ENCODE peak calls at places on chromosome 1, in nine cellular contexts. One of them, this sample, is unnamed.

GRCh38 chr1:88678405-88678804 is 5.7 kb upstream of the PKN2 start:
- DNase-seq in upper lobe of right lung: no peak
- DNase-seq in stimulated activated CD4-positive, alpha-beta T cell treated with anti-CD3 and anti-CD28 coated beads, Interleukin-4, amount 100 ng/mL, for 1 hour: no peak
- DNase-seq in Calu3: no peak
- DNase-seq in HEK293T: no peak
- DNase-seq in kidney tubule cell: peak
- DNase-seq in stimulated activated CD8-positive, alpha-beta memory T cell treated with anti-CD3 and anti-CD28 coated beads, Interleukin-15, amount 100 ng/mL, for 4 hours: no peak
- DNase-seq in T-cell: no peak
- DNase-seq in ureter: no peak
- DNase-seq in this sample: no peak

GRCh38 chr1:55965981-55966461 is 613.3 kb downstream of the PLPP3 start:
- DNase-seq in upper lobe of right lung: no peak
- DNase-seq in stimulated activated CD4-positive, alpha-beta T cell treated with anti-CD3 and anti-CD28 coated beads, Interleukin-4, amount 100 ng/mL, for 1 hour: no peak
- DNase-seq in Calu3: no peak
- DNase-seq in HEK293T: no peak
- DNase-seq in kidney tubule cell: peak
- DNase-seq in stimulated activated CD8-positive, alpha-beta memory T cell treated with anti-CD3 and anti-CD28 coated beads, Interleukin-15, amount 100 ng/mL, for 4 hours: no peak
- DNase-seq in T-cell: no peak
- DNase-seq in ureter: no peak
- DNase-seq in this sample: no peak

GRCh38 chr1:51058863-51059262 is 43.2 kb upstream of the C1orf185 start:
- DNase-seq in upper lobe of right lung: no peak
- DNase-seq in stimulated activated CD4-positive, alpha-beta T cell treated with anti-CD3 and anti-CD28 coated beads, Interleukin-4, amount 100 ng/mL, for 1 hour: no peak
- DNase-seq in Calu3: peak
- DNase-seq in HEK293T: peak
- DNase-seq in kidney tubule cell: peak
- DNase-seq in stimulated activated CD8-positive, alpha-beta memory T cell treated with anti-CD3 and anti-CD28 coated beads, Interleukin-15, amount 100 ng/mL, for 4 hours: no peak
- DNase-seq in T-cell: no peak
- DNase-seq in ureter: no peak
- DNase-seq in this sample: no peak

GRCh38 chr1:94619731-94620130 is 78.2 kb upstream of the F3 start:
- DNase-seq in upper lobe of right lung: no peak
- DNase-seq in stimulated activated CD4-positive, alpha-beta T cell treated with anti-CD3 and anti-CD28 coated beads, Interleukin-4, amount 100 ng/mL, for 1 hour: no peak
- DNase-seq in Calu3: no peak
- DNase-seq in HEK293T: no peak
- DNase-seq in kidney tubule cell: peak
- DNase-seq in stimulated activated CD8-positive, alpha-beta memory T cell treated with anti-CD3 and anti-CD28 coated beads, Interleukin-15, amount 100 ng/mL, for 4 hours: no peak
- DNase-seq in T-cell: no peak
- DNase-seq in ureter: no peak
- DNase-seq in this sample: no peak

GRCh38 chr1:232422901-232423300 is 207.0 kb downstream of the SIPA1L2 start:
- DNase-seq in upper lobe of right lung: no peak
- DNase-seq in stimulated activated CD4-positive, alpha-beta T cell treated with anti-CD3 and anti-CD28 coated beads, Interleukin-4, amount 100 ng/mL, for 1 hour: no peak
- DNase-seq in Calu3: no peak
- DNase-seq in HEK293T: no peak
- DNase-seq in kidney tubule cell: no peak
- DNase-seq in stimulated activated CD8-positive, alpha-beta memory T cell treated with anti-CD3 and anti-CD28 coated beads, Interleukin-15, amount 100 ng/mL, for 4 hours: no peak
- DNase-seq in T-cell: no peak
- DNase-seq in ureter: no peak
- DNase-seq in this sample: no peak

GRCh38 chr1:53369761-53370160 is 41.9 kb upstream of the LRP8 start:
- DNase-seq in upper lobe of right lung: peak
- DNase-seq in stimulated activated CD4-positive, alpha-beta T cell treated with anti-CD3 and anti-CD28 coated beads, Interleukin-4, amount 100 ng/mL, for 1 hour: no peak
- DNase-seq in Calu3: no peak
- DNase-seq in HEK293T: no peak
- DNase-seq in kidney tubule cell: no peak
- DNase-seq in stimulated activated CD8-positive, alpha-beta memory T cell treated with anti-CD3 and anti-CD28 coated beads, Interleukin-15, amount 100 ng/mL, for 4 hours: no peak
- DNase-seq in T-cell: no peak
- DNase-seq in ureter: peak
- DNase-seq in this sample: no peak

GRCh38 chr1:216927111-216927510 is 203.9 kb upstream of the ESRRG start:
- DNase-seq in upper lobe of right lung: no peak
- DNase-seq in stimulated activated CD4-positive, alpha-beta T cell treated with anti-CD3 and anti-CD28 coated beads, Interleukin-4, amount 100 ng/mL, for 1 hour: no peak
- DNase-seq in Calu3: no peak
- DNase-seq in HEK293T: no peak
- DNase-seq in kidney tubule cell: no peak
- DNase-seq in stimulated activated CD8-positive, alpha-beta memory T cell treated with anti-CD3 and anti-CD28 coated beads, Interleukin-15, amount 100 ng/mL, for 4 hours: no peak
- DNase-seq in T-cell: no peak
- DNase-seq in ureter: no peak
- DNase-seq in this sample: no peak

GRCh38 chr1:112714313-112715263 is 544 bp downstream of the PPM1J start:
- DNase-seq in upper lobe of right lung: peak
- DNase-seq in stimulated activated CD4-positive, alpha-beta T cell treated with anti-CD3 and anti-CD28 coated beads, Interleukin-4, amount 100 ng/mL, for 1 hour: peak
- DNase-seq in Calu3: no peak
- DNase-seq in HEK293T: no peak
- DNase-seq in kidney tubule cell: no peak
- DNase-seq in stimulated activated CD8-positive, alpha-beta memory T cell treated with anti-CD3 and anti-CD28 coated beads, Interleukin-15, amount 100 ng/mL, for 4 hours: no peak
- DNase-seq in T-cell: no peak
- DNase-seq in ureter: no peak
- DNase-seq in this sample: no peak

GRCh38 chr1:29094954-29095353 is 28.7 kb downstream of the TMEM200B start:
- DNase-seq in upper lobe of right lung: no peak
- DNase-seq in stimulated activated CD4-positive, alpha-beta T cell treated with anti-CD3 and anti-CD28 coated beads, Interleukin-4, amount 100 ng/mL, for 1 hour: no peak
- DNase-seq in Calu3: no peak
- DNase-seq in HEK293T: no peak
- DNase-seq in kidney tubule cell: peak
- DNase-seq in stimulated activated CD8-positive, alpha-beta memory T cell treated with anti-CD3 and anti-CD28 coated beads, Interleukin-15, amount 100 ng/mL, for 4 hours: no peak
- DNase-seq in T-cell: no peak
- DNase-seq in ureter: no peak
- DNase-seq in this sample: no peak

GRCh38 chr1:195866383-195867222 is 741.6 kb downstream of the KCNT2 start:
- DNase-seq in upper lobe of right lung: no peak
- DNase-seq in stimulated activated CD4-positive, alpha-beta T cell treated with anti-CD3 and anti-CD28 coated beads, Interleukin-4, amount 100 ng/mL, for 1 hour: no peak
- DNase-seq in Calu3: no peak
- DNase-seq in HEK293T: no peak
- DNase-seq in kidney tubule cell: no peak
- DNase-seq in stimulated activated CD8-positive, alpha-beta memory T cell treated with anti-CD3 and anti-CD28 coated beads, Interleukin-15, amount 100 ng/mL, for 4 hours: no peak
- DNase-seq in T-cell: no peak
- DNase-seq in ureter: no peak
- DNase-seq in this sample: no peak

GRCh38 chr1:184427722-184428121 is 40.9 kb downstream of the C1orf21 start:
- DNase-seq in upper lobe of right lung: no peak
- DNase-seq in stimulated activated CD4-positive, alpha-beta T cell treated with anti-CD3 and anti-CD28 coated beads, Interleukin-4, amount 100 ng/mL, for 1 hour: no peak
- DNase-seq in Calu3: no peak
- DNase-seq in HEK293T: no peak
- DNase-seq in kidney tubule cell: no peak
- DNase-seq in stimulated activated CD8-positive, alpha-beta memory T cell treated with anti-CD3 and anti-CD28 coated beads, Interleukin-15, amount 100 ng/mL, for 4 hours: no peak
- DNase-seq in T-cell: no peak
- DNase-seq in ureter: no peak
- DNase-seq in this sample: no peak

GRCh38 chr1:55081188-55081904 is 42.0 kb downstream of the PCSK9 start:
- DNase-seq in upper lobe of right lung: no peak
- DNase-seq in stimulated activated CD4-positive, alpha-beta T cell treated with anti-CD3 and anti-CD28 coated beads, Interleukin-4, amount 100 ng/mL, for 1 hour: no peak
- DNase-seq in Calu3: no peak
- DNase-seq in HEK293T: no peak
- DNase-seq in kidney tubule cell: peak
- DNase-seq in stimulated activated CD8-positive, alpha-beta memory T cell treated with anti-CD3 and anti-CD28 coated beads, Interleukin-15, amount 100 ng/mL, for 4 hours: no peak
- DNase-seq in T-cell: no peak
- DNase-seq in ureter: no peak
- DNase-seq in this sample: no peak

GRCh38 chr1:6489383-6489765 is 2.1 kb downstream of the PLEKHG5 start:
- DNase-seq in upper lobe of right lung: no peak
- DNase-seq in stimulated activated CD4-positive, alpha-beta T cell treated with anti-CD3 and anti-CD28 coated beads, Interleukin-4, amount 100 ng/mL, for 1 hour: no peak
- DNase-seq in Calu3: no peak
- DNase-seq in HEK293T: no peak
- DNase-seq in kidney tubule cell: no peak
- DNase-seq in stimulated activated CD8-positive, alpha-beta memory T cell treated with anti-CD3 and anti-CD28 coated beads, Interleukin-15, amount 100 ng/mL, for 4 hours: no peak
- DNase-seq in T-cell: no peak
- DNase-seq in ureter: no peak
- DNase-seq in this sample: no peak

GRCh38 chr1:61207416-61207815 is 125.1 kb downstream of the NFIA start:
- DNase-seq in upper lobe of right lung: no peak
- DNase-seq in stimulated activated CD4-positive, alpha-beta T cell treated with anti-CD3 and anti-CD28 coated beads, Interleukin-4, amount 100 ng/mL, for 1 hour: no peak
- DNase-seq in Calu3: no peak
- DNase-seq in HEK293T: no peak
- DNase-seq in kidney tubule cell: peak
- DNase-seq in stimulated activated CD8-positive, alpha-beta memory T cell treated with anti-CD3 and anti-CD28 coated beads, Interleukin-15, amount 100 ng/mL, for 4 hours: no peak
- DNase-seq in T-cell: no peak
- DNase-seq in ureter: no peak
- DNase-seq in this sample: no peak

GRCh38 chr1:10841059-10841458 is 44.6 kb upstream of the CASZ1 start:
- DNase-seq in upper lobe of right lung: no peak
- DNase-seq in stimulated activated CD4-positive, alpha-beta T cell treated with anti-CD3 and anti-CD28 coated beads, Interleukin-4, amount 100 ng/mL, for 1 hour: no peak
- DNase-seq in Calu3: no peak
- DNase-seq in HEK293T: no peak
- DNase-seq in kidney tubule cell: no peak
- DNase-seq in stimulated activated CD8-positive, alpha-beta memory T cell treated with anti-CD3 and anti-CD28 coated beads, Interleukin-15, amount 100 ng/mL, for 4 hours: no peak
- DNase-seq in T-cell: no peak
- DNase-seq in ureter: no peak
- DNase-seq in this sample: no peak

GRCh38 chr1:154483941-154484803 is 17.8 kb upstream of the TDRD10 start:
- DNase-seq in upper lobe of right lung: peak
- DNase-seq in stimulated activated CD4-positive, alpha-beta T cell treated with anti-CD3 and anti-CD28 coated beads, Interleukin-4, amount 100 ng/mL, for 1 hour: no peak
- DNase-seq in Calu3: peak
- DNase-seq in HEK293T: no peak
- DNase-seq in kidney tubule cell: peak
- DNase-seq in stimulated activated CD8-positive, alpha-beta memory T cell treated with anti-CD3 and anti-CD28 coated beads, Interleukin-15, amount 100 ng/mL, for 4 hours: no peak
- DNase-seq in T-cell: no peak
- DNase-seq in ureter: peak
- DNase-seq in this sample: no peak

GRCh38 chr1:192809286-192810252 is 730 bp downstream of the RGS2 start:
- DNase-seq in upper lobe of right lung: no peak
- DNase-seq in stimulated activated CD4-positive, alpha-beta T cell treated with anti-CD3 and anti-CD28 coated beads, Interleukin-4, amount 100 ng/mL, for 1 hour: peak
- DNase-seq in Calu3: peak
- DNase-seq in HEK293T: peak
- DNase-seq in kidney tubule cell: peak
- DNase-seq in stimulated activated CD8-positive, alpha-beta memory T cell treated with anti-CD3 and anti-CD28 coated beads, Interleukin-15, amount 100 ng/mL, for 4 hours: no peak
- DNase-seq in T-cell: peak
- DNase-seq in ureter: peak
- DNase-seq in this sample: no peak

GRCh38 chr1:158203693-158204457 is 23.2 kb downstream of the CD1D start:
- DNase-seq in upper lobe of right lung: no peak
- DNase-seq in stimulated activated CD4-positive, alpha-beta T cell treated with anti-CD3 and anti-CD28 coated beads, Interleukin-4, amount 100 ng/mL, for 1 hour: no peak
- DNase-seq in Calu3: peak
- DNase-seq in HEK293T: peak
- DNase-seq in kidney tubule cell: peak
- DNase-seq in stimulated activated CD8-positive, alpha-beta memory T cell treated with anti-CD3 and anti-CD28 coated beads, Interleukin-15, amount 100 ng/mL, for 4 hours: no peak
- DNase-seq in T-cell: no peak
- DNase-seq in ureter: no peak
- DNase-seq in this sample: peak

GRCh38 chr1:76713535-76713934 is 153.7 kb upstream of the ST6GALNAC5 start:
- DNase-seq in upper lobe of right lung: no peak
- DNase-seq in stimulated activated CD4-positive, alpha-beta T cell treated with anti-CD3 and anti-CD28 coated beads, Interleukin-4, amount 100 ng/mL, for 1 hour: no peak
- DNase-seq in Calu3: no peak
- DNase-seq in HEK293T: no peak
- DNase-seq in kidney tubule cell: no peak
- DNase-seq in stimulated activated CD8-positive, alpha-beta memory T cell treated with anti-CD3 and anti-CD28 coated beads, Interleukin-15, amount 100 ng/mL, for 4 hours: no peak
- DNase-seq in T-cell: no peak
- DNase-seq in ureter: no peak
- DNase-seq in this sample: no peak

GRCh38 chr1:156572663-156573018 is 276 bp upstream of the IQGAP3 start:
- DNase-seq in upper lobe of right lung: no peak
- DNase-seq in stimulated activated CD4-positive, alpha-beta T cell treated with anti-CD3 and anti-CD28 coated beads, Interleukin-4, amount 100 ng/mL, for 1 hour: no peak
- DNase-seq in Calu3: no peak
- DNase-seq in HEK293T: no peak
- DNase-seq in kidney tubule cell: no peak
- DNase-seq in stimulated activated CD8-positive, alpha-beta memory T cell treated with anti-CD3 and anti-CD28 coated beads, Interleukin-15, amount 100 ng/mL, for 4 hours: no peak
- DNase-seq in T-cell: no peak
- DNase-seq in ureter: no peak
- DNase-seq in this sample: no peak

GRCh38 chr1:17531343-17531681 is 8.2 kb upstream of the ARHGEF10L start:
- DNase-seq in upper lobe of right lung: no peak
- DNase-seq in stimulated activated CD4-positive, alpha-beta T cell treated with anti-CD3 and anti-CD28 coated beads, Interleukin-4, amount 100 ng/mL, for 1 hour: no peak
- DNase-seq in Calu3: no peak
- DNase-seq in HEK293T: no peak
- DNase-seq in kidney tubule cell: no peak
- DNase-seq in stimulated activated CD8-positive, alpha-beta memory T cell treated with anti-CD3 and anti-CD28 coated beads, Interleukin-15, amount 100 ng/mL, for 4 hours: no peak
- DNase-seq in T-cell: no peak
- DNase-seq in ureter: no peak
- DNase-seq in this sample: no peak

GRCh38 chr1:95903060-95903459 is 669.0 kb downstream of the RWDD3 start:
- DNase-seq in upper lobe of right lung: no peak
- DNase-seq in stimulated activated CD4-positive, alpha-beta T cell treated with anti-CD3 and anti-CD28 coated beads, Interleukin-4, amount 100 ng/mL, for 1 hour: no peak
- DNase-seq in Calu3: no peak
- DNase-seq in HEK293T: no peak
- DNase-seq in kidney tubule cell: no peak
- DNase-seq in stimulated activated CD8-positive, alpha-beta memory T cell treated with anti-CD3 and anti-CD28 coated beads, Interleukin-15, amount 100 ng/mL, for 4 hours: no peak
- DNase-seq in T-cell: no peak
- DNase-seq in ureter: no peak
- DNase-seq in this sample: no peak

GRCh38 chr1:168845083-168845650 is 116.2 kb upstream of the DPT start:
- DNase-seq in upper lobe of right lung: no peak
- DNase-seq in stimulated activated CD4-positive, alpha-beta T cell treated with anti-CD3 and anti-CD28 coated beads, Interleukin-4, amount 100 ng/mL, for 1 hour: no peak
- DNase-seq in Calu3: no peak
- DNase-seq in HEK293T: no peak
- DNase-seq in kidney tubule cell: no peak
- DNase-seq in stimulated activated CD8-positive, alpha-beta memory T cell treated with anti-CD3 and anti-CD28 coated beads, Interleukin-15, amount 100 ng/mL, for 4 hours: no peak
- DNase-seq in T-cell: no peak
- DNase-seq in ureter: no peak
- DNase-seq in this sample: no peak

GRCh38 chr1:41109316-41110263 is 88.1 kb upstream of the SLFNL1 start:
- DNase-seq in upper lobe of right lung: no peak
- DNase-seq in stimulated activated CD4-positive, alpha-beta T cell treated with anti-CD3 and anti-CD28 coated beads, Interleukin-4, amount 100 ng/mL, for 1 hour: no peak
- DNase-seq in Calu3: peak
- DNase-seq in HEK293T: no peak
- DNase-seq in kidney tubule cell: peak
- DNase-seq in stimulated activated CD8-positive, alpha-beta memory T cell treated with anti-CD3 and anti-CD28 coated beads, Interleukin-15, amount 100 ng/mL, for 4 hours: no peak
- DNase-seq in T-cell: no peak
- DNase-seq in ureter: peak
- DNase-seq in this sample: no peak